ENCODE peak calls at places on chromosome 18, in four cellular contexts. G is right atrium auricular region, R is Peyer's patch, Y is uterus. S is an unnamed sample.

GRCh38 chr18:67513285-67513684 is 3.2 kb downstream of the DSEL start:
- DNase-seq in G (no peak), Y (no peak), R (no peak), S (no peak)

GRCh38 chr18:76435321-76435989 is 59.6 kb downstream of the ZNF516 start:
- DNase-seq in Y (no peak), G (no peak), R (no peak), S (no peak)

GRCh38 chr18:26579941-26580618 is 31.7 kb upstream of the KCTD1 start:
- DNase-seq in R (no peak), Y (no peak), G (no peak), S (peak; percentile 75)

GRCh38 chr18:64330161-64330560 is 181.3 kb upstream of the LINC00305 start:
- DNase-seq in G (no peak), Y (no peak), R (no peak), S (no peak)

GRCh38 chr18:31513189-31513907 is 15.4 kb downstream of the DSG2 start:
- DNase-seq in Y (no peak), G (no peak), R (no peak), S (no peak)

GRCh38 chr18:74342416-74343043 is 26.9 kb downstream of the C18orf63 start:
- DNase-seq in G (no peak), R (no peak), Y (peak; percentile 35), S (no peak)

GRCh38 chr18:54612237-54612636 is 21.2 kb downstream of the DYNAP start:
- DNase-seq in Y (no peak), R (no peak), G (no peak), S (no peak)

GRCh38 chr18:73805991-73806390 is 341.6 kb downstream of the FBXO15 start:
- DNase-seq in Y (no peak), R (no peak), G (no peak), S (no peak)

GRCh38 chr18:50697509-50697908 is 122.3 kb downstream of the MRO start:
- DNase-seq in G (no peak), R (no peak), Y (no peak), S (no peak)

GRCh38 chr18:55497825-55498403 is 90.1 kb downstream of the TCF4 start:
- DNase-seq in R (no peak), G (no peak), Y (no peak), S (no peak)

GRCh38 chr18:72652990-72653593 is 109.0 kb upstream of the CBLN2 start:
- DNase-seq in Y (no peak), G (no peak), R (peak; percentile 18), S (no peak)

GRCh38 chr18:332721-333513 is 65.1 kb upstream of the THOC1 start:
- DNase-seq in G (no peak), R (no peak), Y (no peak), S (no peak)

GRCh38 chr18:72867721-72868665 is at the start of gene NETO1:
- DNase-seq in Y (no peak), R (no peak), G (no peak), S (no peak)

GRCh38 chr18:50401888-50402287 is 27.0 kb downstream of the SKA1 start:
- DNase-seq in R (no peak), Y (no peak), G (no peak), S (peak; percentile 85)

GRCh38 chr18:36411745-36412168 is 114.2 kb downstream of the FHOD3 start:
- DNase-seq in R (no peak), Y (no peak), G (no peak), S (no peak)

GRCh38 chr18:31685097-31686082 is 1.0 kb upstream of the B4GALT6 start:
- DNase-seq in G (no peak), Y (peak; percentile 27), R (peak; percentile 17), S (peak; percentile 85)

GRCh38 chr18:26227051-26227672 is 917 bp downstream of the TAF4B start:
- DNase-seq in Y (no peak), G (no peak), R (peak; percentile 25), S (no peak)

GRCh38 chr18:22504665-22505064 is 87.0 kb upstream of the CTAGE1 start:
- DNase-seq in G (no peak), R (no peak), Y (no peak), S (no peak)

GRCh38 chr18:63087421-63088230 is 231.9 kb downstream of the BCL2 start:
- DNase-seq in R (no peak), G (no peak), Y (peak; percentile 75), S (no peak)

GRCh38 chr18:63138469-63139340 is 180.9 kb downstream of the BCL2 start:
- DNase-seq in R (peak; percentile 65), Y (no peak), G (no peak), S (no peak)

GRCh38 chr18:44777429-44778192 is 96.9 kb downstream of the SETBP1 start:
- DNase-seq in G (peak; percentile 67), R (no peak), Y (no peak), S (no peak)

GRCh38 chr18:59700535-59700967 is 3.3 kb upstream of the CCBE1 start:
- DNase-seq in R (no peak), Y (no peak), G (no peak), S (no peak)

GRCh38 chr18:33951031-33951430 is 273.7 kb downstream of the NOL4 start:
- DNase-seq in G (no peak), Y (no peak), R (no peak), S (no peak)

GRCh38 chr18:21303445-21303844 is 61.4 kb downstream of the GREB1L start:
- DNase-seq in Y (no peak), G (no peak), R (no peak), S (no peak)
- H3K4me1 ChIP-seq in Y (no peaks in the 10 kb centered on the region), G (no peaks in the 10 kb centered on the region), R (no peaks in the 10 kb centered on the region), S (no peaks in the 10 kb centered on the region)

GRCh38 chr18:58387716-58388115 is 241.2 kb downstream of the ALPK2 start:
- DNase-seq in G (peak; percentile 32), R (no peak), Y (no peak), S (no peak)
- H3K36me3 ChIP-seq in G (peaks cover 41% of the 10 kb centered on the region), R (no peaks in the 10 kb centered on the region), Y (no peaks in the 10 kb centered on the region), S (peaks cover 71% of the 10 kb centered on the region)

GRCh38 chr18:46559296-46559695 is 97.7 kb downstream of the LOXHD1 start:
- DNase-seq in R (no peak), G (no peak), Y (no peak), S (no peak)

GRCh38 chr18:46554406-46554805 is 102.6 kb downstream of the LOXHD1 start:
- DNase-seq in Y (no peak), G (no peak), R (no peak), S (no peak)

GRCh38 chr18:46556590-46557206 is 100.3 kb downstream of the LOXHD1 start:
- DNase-seq in Y (no peak), R (no peak), G (no peak), S (no peak)

GRCh38 chr18:46555213-46555612 is 101.8 kb downstream of the LOXHD1 start:
- DNase-seq in Y (no peak), G (no peak), R (no peak), S (no peak)

GRCh38 chr18:46555724-46556123 is 101.3 kb downstream of the LOXHD1 start:
- DNase-seq in G (no peak), Y (no peak), R (no peak), S (no peak)
- TF ChIP-seq CTCF in G (peak; percentile 19), Y (no peak), R (no peak), S (peak; percentile 46)

GRCh38 chr18:13452448-13452811 is 233.9 kb downstream of the LDLRAD4 start:
- DNase-seq in Y (peak; percentile 48), G (peak; percentile 85), R (no peak), S (no peak)

GRCh38 chr18:13451661-13452447 is 233.3 kb downstream of the LDLRAD4 start:
- DNase-seq in G (no peak), R (no peak), Y (no peak), S (no peak)

GRCh38 chr18:13449651-13450050 is 231.1 kb downstream of the LDLRAD4 start:
- DNase-seq in Y (no peak), R (no peak), G (peak; percentile 56), S (no peak)

GRCh38 chr18:13451208-13451530 is 232.6 kb downstream of the LDLRAD4 start:
- DNase-seq in Y (no peak), R (no peak), G (no peak), S (no peak)

GRCh38 chr18:13450289-13451207 is 232.0 kb downstream of the LDLRAD4 start:
- DNase-seq in Y (no peak), G (no peak), R (no peak), S (no peak)
- H3K4me1 ChIP-seq in Y (peaks cover 5% of the 10 kb centered on the region), G (no peaks in the 10 kb centered on the region), R (peaks cover 15% of the 10 kb centered on the region), S (peaks cover 23% of the 10 kb centered on the region)

DNA sequence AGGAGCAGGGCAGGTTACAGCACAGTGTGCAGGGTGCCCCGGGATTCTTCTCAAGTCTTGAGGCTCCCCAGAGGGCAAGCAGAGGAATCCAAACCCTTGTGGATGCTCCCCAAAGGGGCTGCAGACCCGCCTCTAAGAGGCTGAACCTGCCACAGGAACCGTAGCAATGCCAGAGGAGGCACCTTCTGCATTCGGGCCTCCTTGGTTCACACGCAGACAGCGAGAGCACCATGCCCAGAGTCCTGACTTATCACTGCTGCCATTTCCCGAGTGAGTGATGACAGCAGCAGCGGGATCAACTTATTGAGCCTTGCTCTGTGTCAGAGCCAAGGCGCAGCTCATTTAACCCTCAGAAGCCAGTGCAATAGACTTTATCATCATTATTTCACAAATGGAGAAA is 203.5 kb downstream of the CTIF start:
- DNase-seq in R (no peak), G (no peak), Y (no peak), S (no peak)
- H3K36me3 ChIP-seq in R (no peaks in the 10 kb centered on the region), G (no peaks in the 10 kb centered on the region), Y (no peaks in the 10 kb centered on the region), S (no peaks in the 10 kb centered on the region)

GRCh38 chr18:10437837-10438236 is 16.6 kb upstream of the APCDD1 start:
- DNase-seq in G (no peak), R (no peak), Y (no peak), S (no peak)

GRCh38 chr18:10436160-10436559 is 18.3 kb upstream of the APCDD1 start:
- DNase-seq in G (no peak), R (no peak), Y (no peak), S (no peak)

GRCh38 chr18:10430696-10431095 is 23.7 kb upstream of the APCDD1 start:
- DNase-seq in G (no peak), Y (no peak), R (no peak), S (no peak)

GRCh38 chr18:10431680-10432079 is 22.8 kb upstream of the APCDD1 start:
- DNase-seq in Y (no peak), G (no peak), R (no peak), S (no peak)

DNA sequence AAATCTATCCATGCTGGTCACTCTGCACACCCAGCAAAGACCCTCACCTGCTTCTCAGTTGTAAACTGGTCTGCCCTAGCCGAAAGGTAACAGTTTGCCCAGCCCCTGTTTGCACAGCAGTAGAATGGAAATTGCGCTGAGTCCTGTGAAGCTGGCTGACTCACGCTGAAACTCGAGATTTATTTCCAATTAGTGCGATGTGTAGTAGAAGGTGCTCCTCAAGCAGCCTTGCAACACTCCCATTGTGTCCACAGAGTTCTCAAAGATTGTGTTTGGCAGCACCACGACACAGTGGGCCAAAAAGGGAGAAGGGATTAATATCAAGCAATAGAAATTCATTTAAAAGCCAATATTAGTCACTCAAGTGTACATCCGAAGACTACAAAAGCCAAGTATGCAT is 21.7 kb upstream of the APCDD1 start:
- DNase-seq in R (no peak), G (no peak), Y (no peak), S (no peak)
- TF ChIP-seq CTCF in R (no peak), G (no peak), Y (no peak), S (no peak)

GRCh38 chr18:78390348-78390929 is 589.2 kb upstream of the SALL3 start:
- DNase-seq in Y (no peak), G (no peak), R (no peak), S (no peak)
- H3K4me1 ChIP-seq in Y (no peaks in the 10 kb centered on the region), G (no peaks in the 10 kb centered on the region), R (no peaks in the 10 kb centered on the region), S (no peaks in the 10 kb centered on the region)

S was measured in upper lobe of right lung.